ENCODE peak calls at places on chromosomes 7 and 10, in ten cellular contexts. W, T, E, H, S, I, G, P, O and N are unnamed samples.

GRCh38 chr10:11612004-11613001 is 853 bp upstream of the USP6NL start:
- DNase-seq in T (no peak), E (no peak), W (no peak), S (no peak), G (no peak), P (no peak), H (no peak), O (no peak), I (no peak), N (no peak)

GRCh38 chr10:71213761-71214440 is 1.5 kb downstream of the UNC5B start:
- DNase-seq in H (no peak), S (no peak), I (no peak), T (peak), E (no peak), P (no peak), G (no peak), O (no peak), W (no peak), N (no peak)

GRCh38 chr10:51001587-51001986 is 72.7 kb upstream of the PRKG1 start:
- DNase-seq in I (no peak), S (no peak), O (no peak), E (peak), T (no peak), G (no peak), H (no peak), W (no peak), P (no peak), N (no peak)

GRCh38 chr10:76082956-76083355 is 651.5 kb downstream of the LRMDA start:
- DNase-seq in G (no peak), W (no peak), P (no peak), T (peak), I (no peak), E (no peak), O (no peak), H (no peak), S (no peak), N (no peak)

GRCh38 chr10:99329891-99330674 is 927 bp downstream of the CNNM1 start:
- DNase-seq in S (no peak), P (peak), G (no peak), E (no peak), I (peak), W (no peak), T (peak), H (no peak), O (no peak), N (no peak)

GRCh38 chr10:93548376-93549071 is 17.9 kb upstream of the FFAR4 start:
- DNase-seq in H (no peak), T (no peak), I (no peak), P (no peak), O (no peak), E (no peak), G (no peak), W (peak), S (no peak), N (no peak)

GRCh38 chr10:44008270-44008916 is 359.7 kb upstream of the ZNF32 start:
- DNase-seq in P (no peak), O (no peak), G (no peak), S (no peak), W (no peak), T (no peak), H (no peak), E (no peak), I (no peak), N (no peak)

GRCh38 chr10:37975407-37975991 is 948 bp downstream of the ZNF25 start:
- DNase-seq in W (no peak), O (peak), E (no peak), G (no peak), P (no peak), I (no peak), H (peak), T (no peak), S (no peak), N (no peak)

GRCh38 chr7:39451901-39452300 is 114.3 kb upstream of the YAE1 start:
- DNase-seq in G (no peak), I (no peak), O (no peak), H (peak), W (no peak), T (no peak), S (no peak), E (no peak), P (no peak), N (no peak)